ENCODE peak calls at places on chromosome X, in four cellular contexts. One of them, this sample, is unnamed.

GRCh38 chrX:30147996-30148643 is 67.2 kb upstream of the MAGEB2 start:
- DNase-seq in brain microvascular endothelial cell: no peak
- DNase-seq in cardiac muscle cell: no peak
- DNase-seq in breast epithelium: no peak
- DNase-seq in this sample: no peak

GRCh38 chrX:65644621-65645287 is 22.7 kb upstream of the MSN start:
- DNase-seq in brain microvascular endothelial cell: peak
- DNase-seq in cardiac muscle cell: no peak
- DNase-seq in breast epithelium: peak
- DNase-seq in this sample: peak

GRCh38 chrX:68940601-68941000 is 111.8 kb downstream of the EFNB1 start:
- DNase-seq in brain microvascular endothelial cell: no peak
- DNase-seq in cardiac muscle cell: no peak
- DNase-seq in breast epithelium: no peak
- DNase-seq in this sample: no peak

GRCh38 chrX:3651272-3651671 is 62.2 kb downstream of the PRKX start:
- DNase-seq in brain microvascular endothelial cell: peak
- DNase-seq in cardiac muscle cell: peak
- DNase-seq in breast epithelium: no peak
- DNase-seq in this sample: no peak

GRCh38 chrX:71252221-71252620 is 1.7 kb downstream of the ZMYM3 start:
- DNase-seq in brain microvascular endothelial cell: no peak
- DNase-seq in cardiac muscle cell: no peak
- DNase-seq in breast epithelium: no peak
- DNase-seq in this sample: no peak

GRCh38 chrX:133375558-133376340 is 39.5 kb downstream of the GPC4 start:
- DNase-seq in brain microvascular endothelial cell: no peak
- DNase-seq in cardiac muscle cell: peak
- DNase-seq in breast epithelium: no peak
- DNase-seq in this sample: no peak

GRCh38 chrX:37787353-37787869 is 7.6 kb downstream of the CYBB start:
- DNase-seq in brain microvascular endothelial cell: no peak
- DNase-seq in cardiac muscle cell: no peak
- DNase-seq in breast epithelium: no peak
- DNase-seq in this sample: no peak

GRCh38 chrX:114962209-114962608 is 55.2 kb downstream of the IL13RA2 start:
- DNase-seq in brain microvascular endothelial cell: no peak
- DNase-seq in cardiac muscle cell: no peak
- DNase-seq in breast epithelium: no peak
- DNase-seq in this sample: no peak

GRCh38 chrX:150898343-150899190 is at the start of gene CD99L2:
- DNase-seq in brain microvascular endothelial cell: peak
- DNase-seq in cardiac muscle cell: peak
- DNase-seq in breast epithelium: peak
- DNase-seq in this sample: peak

GRCh38 chrX:135420831-135421230 is 913 bp upstream of the SMIM10L2A start:
- DNase-seq in brain microvascular endothelial cell: no peak
- DNase-seq in cardiac muscle cell: no peak
- DNase-seq in breast epithelium: no peak
- DNase-seq in this sample: no peak

GRCh38 chrX:135425026-135425425 is 3.3 kb downstream of the SMIM10L2A start:
- DNase-seq in brain microvascular endothelial cell: no peak
- DNase-seq in cardiac muscle cell: no peak
- DNase-seq in breast epithelium: no peak
- DNase-seq in this sample: no peak

GRCh38 chrX:135424469-135424868 is 2.7 kb downstream of the SMIM10L2A start:
- DNase-seq in brain microvascular endothelial cell: no peak
- DNase-seq in cardiac muscle cell: no peak
- DNase-seq in breast epithelium: no peak
- DNase-seq in this sample: no peak

GRCh38 chrX:135421537-135421931 is 210 bp upstream of the SMIM10L2A start:
- DNase-seq in brain microvascular endothelial cell: peak
- DNase-seq in cardiac muscle cell: peak
- DNase-seq in breast epithelium: peak
- DNase-seq in this sample: no peak

DNA sequence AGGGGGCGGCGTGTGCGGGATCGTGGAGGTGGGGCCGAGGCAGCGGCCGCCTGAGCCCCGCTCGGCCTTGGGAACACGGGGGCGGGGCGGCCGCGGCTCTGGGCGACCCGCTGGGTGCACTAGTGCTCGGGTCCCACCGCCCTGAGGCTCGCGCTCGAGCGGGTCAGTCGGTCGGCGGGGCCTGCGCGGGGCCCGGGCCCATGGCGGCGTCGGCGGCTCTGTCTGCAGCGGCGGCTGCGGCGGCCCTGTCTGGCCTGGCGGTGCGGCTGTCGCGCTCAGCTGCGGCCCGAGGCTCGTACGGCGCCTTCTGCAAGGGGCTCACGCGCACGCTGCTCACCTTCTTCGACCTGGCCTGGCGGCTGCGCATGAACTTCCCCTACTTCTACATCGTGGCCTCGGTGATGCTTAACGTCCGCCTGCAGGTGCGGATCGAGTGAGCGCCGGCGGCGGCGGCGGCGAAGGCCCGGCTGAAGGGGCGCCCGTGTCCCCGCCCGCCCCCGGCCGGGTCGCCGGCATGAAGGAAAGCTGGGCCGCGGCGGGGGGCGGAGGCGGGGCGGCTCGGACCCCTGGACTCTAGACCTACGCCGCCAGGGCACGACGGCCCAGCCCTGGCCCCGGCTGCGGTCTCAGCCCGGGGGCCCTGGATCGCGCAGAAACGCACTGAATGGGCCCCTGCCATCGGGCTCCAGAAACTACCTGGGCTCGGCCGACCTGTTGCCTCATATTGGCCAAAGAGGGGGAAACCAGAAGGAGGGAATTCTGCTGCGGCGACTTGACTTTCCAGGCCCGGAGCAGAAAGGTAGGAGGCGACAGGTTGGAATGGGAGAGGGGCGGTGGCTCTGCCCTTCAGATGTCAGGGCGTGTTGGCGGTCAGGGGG is at the start of gene SMIM10L2A:
- DNase-seq in brain microvascular endothelial cell: no peak
- DNase-seq in cardiac muscle cell: no peak
- DNase-seq in breast epithelium: no peak
- DNase-seq in this sample: no peak
- H3K4me3 ChIP-seq in brain microvascular endothelial cell: peak
- H3K4me3 ChIP-seq in cardiac muscle cell: peak
- H3K4me3 ChIP-seq in breast epithelium: peak
- H3K4me3 ChIP-seq in this sample: peak

GRCh38 chrX:120304241-120304640 is 7.0 kb downstream of the TMEM255A start:
- DNase-seq in brain microvascular endothelial cell: no peak
- DNase-seq in cardiac muscle cell: no peak
- DNase-seq in breast epithelium: no peak
- DNase-seq in this sample: no peak

GRCh38 chrX:120301497-120301896 is 9.8 kb downstream of the TMEM255A start:
- DNase-seq in brain microvascular endothelial cell: no peak
- DNase-seq in cardiac muscle cell: no peak
- DNase-seq in breast epithelium: no peak
- DNase-seq in this sample: no peak

GRCh38 chrX:120299928-120300327 is 11.3 kb downstream of the TMEM255A start:
- DNase-seq in brain microvascular endothelial cell: no peak
- DNase-seq in cardiac muscle cell: peak
- DNase-seq in breast epithelium: no peak
- DNase-seq in this sample: no peak

GRCh38 chrX:120302434-120302833 is 8.8 kb downstream of the TMEM255A start:
- DNase-seq in brain microvascular endothelial cell: no peak
- DNase-seq in cardiac muscle cell: peak
- DNase-seq in breast epithelium: no peak
- DNase-seq in this sample: no peak

DNA sequence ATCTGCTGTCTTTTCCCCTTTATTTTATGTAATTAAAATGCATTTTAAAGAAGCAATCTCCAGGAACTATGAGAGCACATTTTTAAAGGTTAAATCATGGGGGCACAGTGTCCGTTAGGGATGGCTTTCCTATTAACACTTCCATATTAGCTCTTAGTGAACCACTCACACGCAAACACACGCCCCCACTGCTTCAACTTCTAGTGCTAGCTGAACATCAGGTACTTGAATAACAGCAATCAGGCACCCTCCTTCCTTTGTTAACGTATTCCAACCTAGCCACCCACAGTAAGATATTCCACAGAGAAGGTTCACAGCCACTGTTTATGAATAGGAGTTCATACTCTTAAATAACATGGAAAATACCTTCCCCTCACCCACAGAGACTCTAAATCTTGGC is 9.3 kb downstream of the TMEM255A start:
- DNase-seq in brain microvascular endothelial cell: no peak
- DNase-seq in cardiac muscle cell: no peak
- DNase-seq in breast epithelium: no peak
- DNase-seq in this sample: no peak
- H3K4me3 ChIP-seq in brain microvascular endothelial cell: no peak
- H3K4me3 ChIP-seq in cardiac muscle cell: no peak
- H3K4me3 ChIP-seq in breast epithelium: no peak
- H3K4me3 ChIP-seq in this sample: no peak

DNA sequence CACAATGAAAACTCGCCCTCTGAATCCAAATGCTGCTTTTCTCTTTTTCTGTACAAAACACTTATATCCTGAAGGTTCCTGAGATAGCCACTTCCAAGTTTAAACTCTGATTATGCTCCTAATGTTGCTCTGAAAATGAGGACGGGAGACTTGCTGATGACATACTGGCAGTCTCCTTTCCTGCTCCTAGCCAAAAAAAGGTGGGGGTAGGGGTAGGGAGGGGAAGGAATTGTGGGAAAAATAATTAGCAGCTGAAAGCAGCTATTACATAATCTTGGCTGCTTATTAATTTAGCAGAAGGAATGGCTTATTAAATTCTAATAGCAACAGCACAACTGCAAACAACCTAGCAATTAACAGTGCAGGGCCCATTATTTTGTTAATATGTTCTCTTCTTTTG is 2.0 kb upstream of the AP1S2 start:
- DNase-seq in brain microvascular endothelial cell: no peak
- DNase-seq in cardiac muscle cell: no peak
- DNase-seq in breast epithelium: no peak
- DNase-seq in this sample: no peak
- H3K4me3 ChIP-seq in brain microvascular endothelial cell: no peak
- H3K4me3 ChIP-seq in cardiac muscle cell: no peak
- H3K4me3 ChIP-seq in breast epithelium: no peak
- H3K4me3 ChIP-seq in this sample: no peak

DNA sequence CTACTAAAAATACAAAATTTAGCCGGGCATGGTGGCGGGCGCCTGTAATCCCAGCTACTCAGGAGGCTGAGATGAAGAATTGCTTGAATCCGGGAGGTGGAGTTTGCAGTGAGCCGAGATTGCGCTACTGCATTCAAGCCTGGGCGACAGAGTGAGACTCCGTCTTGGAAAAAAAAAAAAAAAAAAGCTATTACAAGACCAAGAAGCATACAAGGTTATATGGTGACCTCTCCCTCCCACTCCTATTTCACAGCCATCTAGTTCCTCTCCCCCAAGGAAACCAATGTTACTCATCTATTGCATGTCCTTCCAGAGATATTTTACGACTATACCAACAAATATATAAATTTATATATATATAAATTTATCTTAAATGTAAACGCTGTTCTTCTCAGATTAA is 3.3 kb downstream of the SLC9A7 start:
- DNase-seq in brain microvascular endothelial cell: no peak
- DNase-seq in cardiac muscle cell: no peak
- DNase-seq in breast epithelium: no peak
- DNase-seq in this sample: no peak
- H3K4me3 ChIP-seq in brain microvascular endothelial cell: no peak
- H3K4me3 ChIP-seq in cardiac muscle cell: no peak
- H3K4me3 ChIP-seq in breast epithelium: no peak
- H3K4me3 ChIP-seq in this sample: no peak

GRCh38 chrX:110836982-110837381 is 41.4 kb upstream of the CHRDL1 start:
- DNase-seq in brain microvascular endothelial cell: no peak
- DNase-seq in cardiac muscle cell: peak
- DNase-seq in breast epithelium: no peak
- DNase-seq in this sample: no peak
- H3K4me3 ChIP-seq in brain microvascular endothelial cell: no peak
- H3K4me3 ChIP-seq in cardiac muscle cell: no peak
- H3K4me3 ChIP-seq in breast epithelium: no peak
- H3K4me3 ChIP-seq in this sample: no peak

GRCh38 chrX:153922932-153923857 is 2.9 kb downstream of the ARHGAP4 start:
- DNase-seq in brain microvascular endothelial cell: no peak
- DNase-seq in cardiac muscle cell: no peak
- DNase-seq in breast epithelium: peak
- DNase-seq in this sample: no peak

GRCh38 chrX:153925739-153926593 is at the start of gene ARHGAP4:
- DNase-seq in brain microvascular endothelial cell: no peak
- DNase-seq in cardiac muscle cell: no peak
- DNase-seq in breast epithelium: no peak
- DNase-seq in this sample: no peak

GRCh38 chrX:153922286-153922573 is 3.8 kb downstream of the ARHGAP4 start:
- DNase-seq in brain microvascular endothelial cell: no peak
- DNase-seq in cardiac muscle cell: no peak
- DNase-seq in breast epithelium: no peak
- DNase-seq in this sample: no peak

GRCh38 chrX:153925387-153925738 is 701 bp downstream of the ARHGAP4 start:
- DNase-seq in brain microvascular endothelial cell: no peak
- DNase-seq in cardiac muscle cell: no peak
- DNase-seq in breast epithelium: no peak
- DNase-seq in this sample: no peak

DNA sequence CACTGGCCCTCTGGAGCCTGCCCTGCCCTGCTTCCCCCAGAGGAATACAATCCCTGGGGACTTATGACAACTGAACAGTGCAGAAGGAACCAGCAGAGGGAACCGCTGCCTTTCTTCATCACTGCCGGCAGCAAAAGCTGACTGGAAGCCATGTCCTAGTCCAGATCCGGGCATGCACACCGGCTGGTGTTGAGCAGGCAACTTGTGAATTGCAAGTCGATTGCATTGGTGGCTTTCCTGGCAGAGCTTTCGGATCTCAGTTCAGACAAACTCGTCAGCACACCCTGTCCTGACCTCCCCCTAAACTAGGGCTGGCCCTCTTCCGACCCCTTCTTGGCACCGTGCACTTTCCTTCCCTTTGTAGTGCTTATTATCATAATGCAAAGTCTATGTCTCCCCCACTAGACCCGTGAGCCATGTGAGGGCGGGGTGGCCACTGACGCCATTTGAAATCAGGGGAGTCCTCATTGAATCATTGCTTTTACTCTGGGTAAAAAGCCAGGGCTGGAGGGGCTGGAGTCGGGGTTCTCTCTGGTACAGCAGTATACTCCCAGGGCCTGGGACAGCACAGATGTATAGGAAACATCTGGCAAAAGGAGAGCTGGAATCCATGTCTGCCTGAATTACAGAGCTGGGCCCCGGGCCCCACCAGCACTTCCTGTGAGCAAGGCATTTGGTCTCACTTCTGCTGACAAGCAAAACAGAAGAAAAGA is 1.8 kb downstream of the ARHGAP4 start:
- DNase-seq in brain microvascular endothelial cell: no peak
- DNase-seq in cardiac muscle cell: peak
- DNase-seq in breast epithelium: no peak
- DNase-seq in this sample: no peak
- H3K4me3 ChIP-seq in brain microvascular endothelial cell: no peak
- H3K4me3 ChIP-seq in cardiac muscle cell: no peak
- H3K4me3 ChIP-seq in breast epithelium: no peak
- H3K4me3 ChIP-seq in this sample: no peak

GRCh38 chrX:46757593-46757992 is 1.3 kb downstream of the SLC9A7 start:
- DNase-seq in brain microvascular endothelial cell: no peak
- DNase-seq in cardiac muscle cell: no peak
- DNase-seq in breast epithelium: no peak
- DNase-seq in this sample: no peak
- H3K4me3 ChIP-seq in brain microvascular endothelial cell: peak
- H3K4me3 ChIP-seq in cardiac muscle cell: no peak
- H3K4me3 ChIP-seq in breast epithelium: peak
- H3K4me3 ChIP-seq in this sample: peak